ENCODE peak calls at places on chromosomes 3 and 15, in eight cellular contexts. L is PC-9, T is MCF 10A, J is cardiac fibroblast, B is neural progenitor cell, E is aorta, F is body of pancreas, W is cardiac septum. Q is an unnamed sample.

GRCh38 chr3:129954509-129954908 is 20.0 kb upstream of the TRH start:
- DNase-seq in L (no peak), T (no peak), J (no peak), B (no peak), E (no peak), F (no peak), W (no peak), Q (no peak)

GRCh38 chr15:96767703-96768434 is 437.4 kb downstream of the NR2F2 start:
- DNase-seq in L (no peak), T (no peak), J (peak), B (no peak), E (no peak), F (no peak), W (no peak), Q (no peak)

GRCh38 chr3:149967067-149967685 is 3.5 kb downstream of the PFN2 start:
- DNase-seq in L (peak), T (peak), J (peak), B (peak), E (no peak), F (no peak), W (no peak), Q (no peak)

GRCh38 chr15:101698314-101698713 is 26.0 kb downstream of the TARS3 start:
- DNase-seq in L (no peak), T (peak), J (no peak), B (no peak), E (no peak), F (no peak), W (no peak), Q (no peak)

GRCh38 chr15:33963831-33964664 is 4.2 kb upstream of the CHRM5 start:
- DNase-seq in L (no peak), T (peak), J (peak), B (peak), E (no peak), F (no peak), W (no peak), Q (peak)

GRCh38 chr15:28969511-28970085 is 83.8 kb downstream of the APBA2 start:
- DNase-seq in L (no peak), T (no peak), J (no peak), B (no peak), E (no peak), F (no peak), W (peak), Q (no peak)

GRCh38 chr3:81581966-81582599 is 179.4 kb downstream of the GBE1 start:
- DNase-seq in L (no peak), T (peak), J (peak), B (peak), E (no peak), F (peak), W (no peak), Q (peak)

GRCh38 chr15:83065431-83065830 is 1.6 kb downstream of the BTBD1 start:
- DNase-seq in L (no peak), T (no peak), J (no peak), B (no peak), E (no peak), F (no peak), W (no peak), Q (no peak)

Q was measured in AG09319.